ENCODE peak calls at places on chromosomes 7 and 10, in seven cellular contexts. S is K562, Y is GM12892, G is GM12878, Q is H1, V is HepG2, D is SK-N-SH. U is an unnamed sample.
A peak's percentile ranks its signal among the peaks of the same experiment; 100 is the strongest.

GRCh38 chr7:140643416-140643815 is 2.8 kb upstream of the DENND2A start:
- DNase-seq in S (no peak), Y (no peak), G (no peak), Q (no peak), V (no peak), D (no peak), U (no peak)

GRCh38 chr7:134792968-134793367 is 13.5 kb downstream of the CALD1 start:
- DNase-seq in S (no peak), Y (no peak), G (no peak), Q (no peak), V (no peak), D (no peak), U (no peak)

GRCh38 chr7:150751702-150752101 is 14.5 kb downstream of the GIMAP5 start:
- DNase-seq in S (no peak), Y (no peak), G (no peak), Q (no peak), V (no peak), D (no peak), U (no peak)

GRCh38 chr10:6337382-6337781 is 134.7 kb downstream of the PFKFB3 start:
- DNase-seq in S (no peak), Y (no peak), G (no peak), Q (no peak), V (no peak), D (no peak), U (no peak)

GRCh38 chr7:152341039-152341913 is 94.5 kb downstream of the KMT2C start:
- DNase-seq in S (peak; percentile 81), Y (no peak), G (peak; percentile 40), Q (no peak), V (peak; percentile 60), D (peak; percentile 71), U (no peak)

GRCh38 chr10:108913300-108913699 is 1010.0 kb downstream of the XPNPEP1 start:
- DNase-seq in S (no peak), Y (no peak), G (no peak), Q (no peak), V (no peak), D (no peak), U (no peak)

GRCh38 chr7:28096713-28097112 is 83.9 kb downstream of the JAZF1 start:
- DNase-seq in S (peak; percentile 63), Y (peak; percentile 26), G (peak; percentile 12), Q (no peak), V (peak; percentile 27), D (peak; percentile 84), U (peak; percentile 35)

GRCh38 chr10:119360181-119360921 is 153.0 kb downstream of the GRK5 start:
- DNase-seq in S (peak; percentile 24), Y (no peak), G (no peak), Q (no peak), V (no peak), D (no peak), U (no peak)

GRCh38 chr10:100148353-100149211 is 37.2 kb downstream of the ERLIN1 start:
- DNase-seq in S (no peak), Y (peak; percentile 19), G (peak; percentile 61), Q (no peak), V (peak; percentile 43), D (no peak), U (peak; percentile 21)

GRCh38 chr7:67843001-67843400 is 846.4 kb downstream of the TYW1 start:
- DNase-seq in S (no peak), Y (no peak), G (no peak), Q (no peak), V (no peak), D (no peak), U (no peak)

GRCh38 chr10:43228783-43229207 is 38.1 kb downstream of the RASGEF1A start:
- DNase-seq in S (no peak), Y (no peak), G (no peak), Q (peak; percentile 51), V (no peak), D (no peak), U (no peak)

GRCh38 chr7:2639994-2640830 is 8.4 kb downstream of the TTYH3 start:
- DNase-seq in S (no peak), Y (no peak), G (no peak), Q (no peak), V (no peak), D (peak; percentile 80), U (no peak)

GRCh38 chr7:80681272-80681885 is 42.9 kb downstream of the CD36 start:
- DNase-seq in S (no peak), Y (no peak), G (no peak), Q (no peak), V (peak; percentile 43), D (peak; percentile 38), U (peak; percentile 4)

GRCh38 chr7:133562617-133563016 is 309.7 kb downstream of the EXOC4 start:
- DNase-seq in S (no peak), Y (no peak), G (no peak), Q (no peak), V (no peak), D (no peak), U (no peak)

GRCh38 chr10:113158183-113158582 is 208.1 kb downstream of the TCF7L2 start:
- DNase-seq in S (no peak), Y (no peak), G (no peak), Q (no peak), V (no peak), D (peak; percentile 46), U (no peak)

GRCh38 chr7:94600267-94600666 is 55.7 kb downstream of the SGCE start:
- DNase-seq in S (no peak), Y (no peak), G (no peak), Q (no peak), V (no peak), D (no peak), U (no peak)

GRCh38 chr7:94605031-94605430 is 50.9 kb downstream of the SGCE start:
- DNase-seq in S (no peak), Y (no peak), G (no peak), Q (no peak), V (no peak), D (no peak), U (no peak)

GRCh38 chr7:94602181-94602580 is 53.8 kb downstream of the SGCE start:
- DNase-seq in S (no peak), Y (no peak), G (no peak), Q (no peak), V (no peak), D (no peak), U (no peak)
- TF ChIP-seq POLR2AphosphoS5 in S (no peak), Y (no peak), G (no peak), Q (no peak), V (no peak), D (no peak), U (no peak)

GRCh38 chr10:16798571-16798970 is 18.7 kb downstream of the RSU1 start:
- DNase-seq in S (no peak), Y (no peak), G (no peak), Q (no peak), V (no peak), D (no peak), U (no peak)
- TF ChIP-seq TAF1 in S (no peak), Y (no peak), G (no peak), Q (no peak), V (no peak), D (no peak), U (no peak)

DNA sequence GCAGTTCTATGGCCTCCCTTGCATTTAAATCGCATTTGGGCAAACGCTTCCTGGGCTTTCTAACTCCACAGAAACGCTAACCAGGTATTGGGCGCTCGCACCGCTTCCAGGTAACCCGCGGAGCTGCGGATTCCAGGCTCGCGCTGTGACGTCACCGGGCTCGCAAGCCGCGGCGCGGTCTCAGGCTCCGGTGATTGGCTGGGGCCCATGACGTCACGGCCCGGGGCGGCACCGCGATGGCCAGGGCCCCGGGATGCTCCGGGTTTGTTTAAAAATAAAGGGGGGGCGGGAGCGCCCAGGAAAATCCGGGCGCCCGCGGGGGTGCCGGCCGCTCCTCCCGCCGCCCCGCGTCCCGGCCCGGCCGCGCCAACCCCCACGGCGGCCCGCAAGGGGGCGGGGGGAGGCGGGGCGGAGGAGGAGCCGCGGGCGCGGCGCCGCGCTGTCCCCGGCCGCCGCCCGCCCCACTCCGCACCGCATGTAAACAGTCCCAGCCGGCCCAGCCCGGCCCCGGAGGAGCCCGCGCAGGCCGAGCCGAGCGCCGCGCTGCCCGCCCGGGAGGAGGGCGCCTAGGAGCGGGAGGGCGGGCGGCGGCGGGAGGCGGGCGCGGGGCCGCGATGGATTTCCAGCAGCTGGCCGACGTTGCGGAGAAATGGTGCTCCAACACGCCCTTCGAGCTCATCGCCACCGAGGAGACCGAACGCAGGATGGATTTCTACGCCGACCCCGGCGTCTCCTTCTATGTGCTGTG is at the start of gene MTURN:
- DNase-seq in S (peak; percentile 99), Y (peak; percentile 91), G (peak; percentile 4), Q (peak; percentile 96), V (peak; percentile 54), D (peak; percentile 100), U (peak; percentile 93)
- TF ChIP-seq POLR2AphosphoS5 in S (no peak), Y (no peak), G (no peak), Q (no peak), V (no peak), D (no peak), U (no peak)

GRCh38 chr7:11330717-11331116 is 357.0 kb downstream of the PHF14 start:
- DNase-seq in S (no peak), Y (no peak), G (no peak), Q (no peak), V (no peak), D (no peak), U (no peak)

GRCh38 chr7:11330208-11330607 is 356.5 kb downstream of the PHF14 start:
- DNase-seq in S (no peak), Y (no peak), G (no peak), Q (no peak), V (no peak), D (no peak), U (no peak)

GRCh38 chr7:11328309-11328708 is 354.6 kb downstream of the PHF14 start:
- DNase-seq in S (no peak), Y (no peak), G (no peak), Q (no peak), V (no peak), D (no peak), U (no peak)

GRCh38 chr7:11329626-11330025 is 356.0 kb downstream of the PHF14 start:
- DNase-seq in S (no peak), Y (no peak), G (no peak), Q (no peak), V (no peak), D (no peak), U (no peak)

DNA sequence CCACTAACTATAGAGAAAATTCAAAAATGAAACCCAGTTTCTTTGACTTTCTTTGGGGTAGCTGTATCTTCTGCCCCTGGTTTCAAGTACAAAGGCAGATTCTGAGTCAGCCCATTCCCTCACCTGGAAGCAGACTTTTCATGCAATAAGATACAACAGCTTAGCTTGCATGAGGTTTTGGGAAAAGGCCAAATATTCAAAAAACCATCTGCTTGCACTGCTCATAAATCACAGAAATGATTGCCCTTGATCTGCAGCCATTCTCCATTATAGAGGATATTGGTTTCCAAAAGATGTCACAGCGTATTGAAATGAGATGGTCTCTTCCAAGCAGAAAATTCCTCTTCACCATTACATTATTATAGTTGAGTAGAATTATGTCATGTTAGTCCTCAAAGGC is 354.0 kb downstream of the PHF14 start:
- DNase-seq in S (no peak), Y (no peak), G (no peak), Q (no peak), V (no peak), D (no peak), U (no peak)
- TF ChIP-seq TAF1 in S (no peak), Y (no peak), G (no peak), Q (no peak), V (no peak), D (no peak), U (no peak)